ENCODE peak calls at places on chromosomes 11 and 22, in eight cellular contexts. B is sigmoid colon, L is transverse colon, P is stomach, V is suprapubic skin, O is H1, M is HCT116, J is endothelial cell of umbilical vein. S is an unnamed sample.

GRCh38 chr11:134659882-134660281 is 247.8 kb upstream of the B3GAT1 start:
- DNase-seq in B (peak; percentile 30), L (no peak), P (peak; percentile 9), V (no peak), O (peak; percentile 11), M (no peak), J (no peak), S (no peak)

GRCh38 chr11:125950696-125951645 is 5.1 kb downstream of the VSIG10L2 start:
- DNase-seq in B (peak; percentile 96), L (peak; percentile 38), P (no peak), V (no peak), O (no peak), M (no peak), J (no peak), S (peak; percentile 64)

GRCh38 chr22:45717787-45718186 is 46.2 kb downstream of the ATXN10 start:
- DNase-seq in B (no peak), L (no peak), P (no peak), V (no peak), O (no peak), M (no peak), J (no peak), S (no peak)

GRCh38 chr11:39209966-39210365 is 2249.5 kb downstream of the LRRC4C start:
- DNase-seq in B (no peak), L (no peak), P (no peak), V (no peak), O (no peak), M (no peak), J (no peak), S (no peak)

GRCh38 chr22:43183496-43184263 is 3.3 kb downstream of the TTLL12 start:
- DNase-seq in B (no peak), L (no peak), P (no peak), V (no peak), O (no peak), M (no peak), J (peak; percentile 72), S (no peak)

GRCh38 chr11:44767421-44767820 is 40.7 kb downstream of the TSPAN18 start:
- DNase-seq in B (no peak), L (no peak), P (no peak), V (no peak), O (no peak), M (no peak), J (no peak), S (no peak)

GRCh38 chr22:45228401-45228754 is 12.3 kb downstream of the KIAA0930 start:
- DNase-seq in B (no peak), L (no peak), P (no peak), V (no peak), O (no peak), M (no peak), J (no peak), S (no peak)

GRCh38 chr11:118008271-118008903 is 22.2 kb downstream of the IL10RA start:
- DNase-seq in B (no peak), L (no peak), P (no peak), V (no peak), O (no peak), M (no peak), J (no peak), S (peak; percentile 81)

GRCh38 chr22:47192651-47193437 is 430.4 kb downstream of the TBC1D22A start:
- DNase-seq in B (peak; percentile 50), L (peak; percentile 84), P (peak; percentile 25), V (peak; percentile 59), O (no peak), M (peak; percentile 75), J (no peak), S (peak; percentile 75)

GRCh38 chr11:114738954-114739353 is 60.6 kb downstream of the NXPE2 start:
- DNase-seq in B (no peak), L (peak; percentile 68), P (peak; percentile 51), V (no peak), O (peak; percentile 64), M (peak; percentile 22), J (peak; percentile 50), S (no peak)

GRCh38 chr11:11964774-11965150 is 43.7 kb downstream of the DKK3 start:
- DNase-seq in B (no peak), L (no peak), P (no peak), V (no peak), O (no peak), M (no peak), J (no peak), S (peak; percentile 29)

GRCh38 chr11:116879789-116880402 is 42.5 kb upstream of the APOA1 start:
- DNase-seq in B (no peak), L (no peak), P (no peak), V (no peak), O (no peak), M (peak; percentile 51), J (peak; percentile 76), S (no peak)

GRCh38 chr11:72129381-72129780 is 6.1 kb upstream of the FOLR3 start:
- DNase-seq in B (no peak), L (no peak), P (no peak), V (no peak), O (no peak), M (no peak), J (no peak), S (no peak)

GRCh38 chr11:56700919-56701485 is 2.1 kb downstream of the OR9G1 start:
- DNase-seq in B (no peak), L (no peak), P (no peak), V (no peak), O (no peak), M (no peak), J (no peak), S (no peak)

GRCh38 chr11:72954860-72955259 is 140.6 kb downstream of the ATG16L2 start:
- DNase-seq in B (no peak), L (no peak), P (no peak), V (no peak), O (no peak), M (no peak), J (no peak), S (no peak)

GRCh38 chr11:64616817-64617216 is 25.8 kb downstream of the SLC22A12 start:
- DNase-seq in B (no peak), L (no peak), P (no peak), V (no peak), O (no peak), M (no peak), J (no peak), S (no peak)

GRCh38 chr11:62680825-62681240 is 2.0 kb upstream of the UBXN1 start:
- DNase-seq in B (peak; percentile 73), L (peak; percentile 53), P (peak; percentile 47), V (no peak), O (no peak), M (peak; percentile 67), J (peak; percentile 79), S (no peak)

GRCh38 chr11:68798221-68798813 is 43.4 kb downstream of the CPT1A start:
- DNase-seq in B (no peak), L (peak; percentile 34), P (no peak), V (no peak), O (peak; percentile 89), M (no peak), J (peak; percentile 10), S (peak; percentile 79)

GRCh38 chr11:11622772-11623531 is 1.1 kb upstream of the GALNT18 start:
- DNase-seq in B (peak; percentile 84), L (no peak), P (no peak), V (no peak), O (no peak), M (no peak), J (no peak), S (no peak)

GRCh38 chr11:130846606-130847005 is 69.7 kb downstream of the SNX19 start:
- DNase-seq in B (no peak), L (no peak), P (no peak), V (no peak), O (no peak), M (no peak), J (no peak), S (no peak)

GRCh38 chr11:13427440-13427839 is 35.6 kb downstream of the BTBD10 start:
- DNase-seq in B (no peak), L (no peak), P (no peak), V (no peak), O (no peak), M (no peak), J (no peak), S (no peak)

DNA sequence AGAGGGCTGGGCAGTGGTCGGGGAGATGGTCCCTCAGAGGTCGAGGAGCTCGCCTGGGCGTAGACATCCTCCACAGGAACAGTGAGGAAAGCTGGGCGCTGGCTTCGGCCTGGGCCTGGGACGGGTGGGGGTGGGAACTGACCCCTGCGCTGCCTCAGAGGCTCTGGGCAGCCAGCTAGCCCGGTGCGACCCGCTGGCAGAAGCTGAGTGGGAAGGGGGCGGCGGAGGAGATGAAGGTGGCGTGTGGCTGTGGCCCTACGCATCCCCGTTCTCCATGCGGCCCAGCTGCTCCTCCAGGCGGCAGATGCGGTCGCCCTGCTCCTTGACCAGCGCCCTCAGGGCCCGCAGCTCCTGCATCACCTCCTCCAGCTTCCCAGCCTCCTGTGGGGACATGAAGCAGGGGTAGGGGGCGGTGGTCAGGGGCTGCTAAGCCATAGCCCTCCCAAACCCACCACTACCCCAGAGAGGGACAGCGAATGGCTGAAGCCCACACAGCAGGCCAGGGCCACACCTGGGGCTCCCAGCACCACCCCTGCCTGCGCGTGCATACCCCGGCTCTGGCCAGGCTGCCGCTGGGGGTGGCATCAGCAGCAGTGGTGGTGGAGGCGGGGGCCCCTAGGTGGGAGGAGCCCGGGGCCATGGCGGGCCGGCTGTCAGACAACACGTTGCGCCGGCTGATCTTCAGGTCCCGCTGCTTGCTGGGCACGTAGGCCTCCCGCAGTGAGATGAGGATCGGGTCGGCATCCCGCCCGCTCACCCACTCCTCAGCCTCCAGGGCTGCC is 830 bp upstream of the PTPRCAP start:
- DNase-seq in B (no peak), L (peak; percentile 76), P (peak; percentile 54), V (no peak), O (no peak), M (no peak), J (no peak), S (peak; percentile 94)
- TF ChIP-seq POLR2AphosphoS5 in B (no peak), L (no peak), P (no peak), V (no peak), O (no peak), M (peak; percentile 9), J (peak; percentile 12), S (peak; percentile 85)

GRCh38 chr11:65892661-65893317 is 2.3 kb downstream of the CCDC85B start:
- DNase-seq in B (no peak), L (no peak), P (no peak), V (no peak), O (no peak), M (no peak), J (no peak), S (peak; percentile 81)
- H3K4me1 ChIP-seq in B (peaks cover 57% of the 10 kb centered on the region), L (peaks cover 34% of the 10 kb centered on the region), P (peaks cover 54% of the 10 kb centered on the region), V (peaks cover 56% of the 10 kb centered on the region), O (peaks cover 28% of the 10 kb centered on the region), M (peaks cover 16% of the 10 kb centered on the region), J (peaks cover 71% of the 10 kb centered on the region), S (peaks cover 53% of the 10 kb centered on the region)

GRCh38 chr22:19718255-19719054 is 4.2 kb downstream of the SEPTIN5 start:
- DNase-seq in B (no peak), L (no peak), P (no peak), V (no peak), O (no peak), M (no peak), J (no peak), S (no peak)
- TF ChIP-seq POLR2A in B (no peak), L (no peak), P (no peak), V (no peak), O (no peak), M (no peak), J (no peak), S (no peak)

DNA sequence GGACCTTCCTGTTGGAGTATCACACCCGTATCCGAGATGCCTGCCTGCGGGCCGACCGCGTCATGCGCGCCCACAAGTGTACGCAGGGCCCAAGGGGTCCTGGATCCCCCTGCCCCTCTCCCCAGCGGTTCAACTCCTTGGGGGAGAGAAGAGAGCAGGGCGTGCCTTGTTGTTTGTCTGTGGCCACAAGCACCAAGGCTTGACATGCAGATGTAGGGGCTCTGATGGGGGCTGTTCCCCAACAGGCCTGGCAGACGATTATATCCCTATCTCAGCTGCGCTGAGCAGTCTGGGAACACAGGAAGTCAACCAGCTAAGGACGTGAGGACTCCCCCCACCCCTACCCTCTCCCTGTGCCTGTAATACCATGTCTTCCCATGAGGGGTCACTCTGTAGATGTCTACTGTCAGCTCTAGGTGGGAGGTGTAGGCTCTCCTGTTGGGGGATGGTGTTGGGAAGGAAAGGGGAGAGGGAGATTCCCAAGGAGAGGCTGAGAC is 6.8 kb downstream of the CFL1 start:
- DNase-seq in B (no peak), L (no peak), P (no peak), V (no peak), O (peak; percentile 93), M (no peak), J (no peak), S (no peak)
- TF ChIP-seq POLR2AphosphoS5 in B (no peak), L (peak; percentile 39), P (no peak), V (no peak), O (peak; percentile 83), M (peak; percentile 14), J (peak; percentile 42), S (peak; percentile 82)

S was measured in spleen.